ENCODE peak calls at places on chromosomes 16 and 17, in eight cellular contexts. F is NCI-H460, T is AG04449, Y is epithelial cell of esophagus, H is fibroblast of mammary gland, G is mucosa of descending colon, W is iris pigment epithelial cell, A is fibroblast of the aortic adventitia. C is an unnamed sample.

GRCh38 chr17:44069974-44070454 is 521 bp upstream of the G6PC3 start:
- DNase-seq in F (peak), T (no peak), Y (peak), H (peak), G (no peak), W (peak), A (peak), C (peak)

GRCh38 chr17:55757659-55758058 is 6.8 kb downstream of the PCTP start:
- DNase-seq in F (no peak), T (no peak), Y (no peak), H (no peak), G (no peak), W (no peak), A (no peak), C (no peak)

GRCh38 chr17:8226536-8227237 is 16.3 kb upstream of the AURKB start:
- DNase-seq in F (peak), T (no peak), Y (peak), H (peak), G (peak), W (peak), A (peak), C (peak)

GRCh38 chr17:47694818-47695663 is 1.1 kb downstream of the TBKBP1 start:
- DNase-seq in F (no peak), T (no peak), Y (peak), H (peak), G (peak), W (peak), A (peak), C (no peak)

GRCh38 chr17:39617446-39618251 is 9.1 kb upstream of the PPP1R1B start:
- DNase-seq in F (peak), T (no peak), Y (peak), H (peak), G (peak), W (no peak), A (peak), C (peak)

GRCh38 chr16:81513204-81514040 is 68.8 kb downstream of the CMIP start:
- DNase-seq in F (no peak), T (no peak), Y (no peak), H (peak), G (peak), W (no peak), A (peak), C (no peak)

GRCh38 chr17:2682304-2682938 is 29.1 kb downstream of the CLUH start:
- DNase-seq in F (no peak), T (no peak), Y (no peak), H (no peak), G (no peak), W (no peak), A (peak), C (no peak)

GRCh38 chr17:41717408-41718286 is 5.5 kb downstream of the GAST start:
- DNase-seq in F (no peak), T (no peak), Y (peak), H (peak), G (no peak), W (peak), A (peak), C (peak)

GRCh38 chr17:2373179-2373578 is 27.7 kb downstream of the MNT start:
- DNase-seq in F (no peak), T (no peak), Y (no peak), H (no peak), G (no peak), W (no peak), A (no peak), C (no peak)

GRCh38 chr17:3695723-3696411 is at the start of gene P2RX5:
- DNase-seq in F (no peak), T (no peak), Y (peak), H (no peak), G (peak), W (peak), A (no peak), C (no peak)

GRCh38 chr16:24520983-24521382 is 18.4 kb upstream of the RBBP6 start:
- DNase-seq in F (no peak), T (no peak), Y (peak), H (no peak), G (no peak), W (no peak), A (no peak), C (no peak)

GRCh38 chr16:82776466-82777146 is 149.8 kb downstream of the CDH13 start:
- DNase-seq in F (no peak), T (no peak), Y (peak), H (no peak), G (no peak), W (peak), A (no peak), C (no peak)

GRCh38 chr16:559411-560207 is 585 bp upstream of the PRR35 start:
- DNase-seq in F (no peak), T (no peak), Y (no peak), H (no peak), G (no peak), W (no peak), A (no peak), C (no peak)

GRCh38 chr17:47741793-47742145 is 8.7 kb downstream of the TBX21 start:
- DNase-seq in F (no peak), T (no peak), Y (no peak), H (peak), G (no peak), W (no peak), A (no peak), C (no peak)

GRCh38 chr16:2970563-2970962 is 1.4 kb downstream of the PAQR4 start:
- DNase-seq in F (no peak), T (no peak), Y (no peak), H (no peak), G (no peak), W (no peak), A (no peak), C (no peak)

GRCh38 chr17:44176671-44177501 is 6.4 kb downstream of the ASB16 start:
- DNase-seq in F (no peak), T (no peak), Y (no peak), H (no peak), G (no peak), W (no peak), A (no peak), C (no peak)

GRCh38 chr17:348692-349425 is 3.7 kb downstream of the RPH3AL start:
- DNase-seq in F (peak), T (no peak), Y (peak), H (peak), G (peak), W (no peak), A (no peak), C (no peak)

GRCh38 chr17:75517277-75517865 is 1.0 kb downstream of the TSEN54 start:
- DNase-seq in F (no peak), T (no peak), Y (peak), H (no peak), G (peak), W (no peak), A (no peak), C (no peak)

GRCh38 chr16:14172200-14172805 is 101.2 kb downstream of the MRTFB start:
- DNase-seq in F (no peak), T (no peak), Y (peak), H (peak), G (no peak), W (peak), A (peak), C (no peak)

GRCh38 chr16:2518823-2519710 is 1.1 kb upstream of the AMDHD2 start:
- DNase-seq in F (no peak), T (no peak), Y (no peak), H (no peak), G (peak), W (no peak), A (no peak), C (no peak)

GRCh38 chr17:82317394-82318168 is at the start of gene CD7:
- DNase-seq in F (no peak), T (no peak), Y (no peak), H (no peak), G (no peak), W (no peak), A (no peak), C (no peak)

GRCh38 chr16:55282441-55282840 is 41.6 kb upstream of the IRX6 start:
- DNase-seq in F (no peak), T (no peak), Y (no peak), H (peak), G (no peak), W (no peak), A (no peak), C (no peak)

GRCh38 chr17:3043737-3044365 is 19.6 kb downstream of the OR1D5 start:
- DNase-seq in F (no peak), T (no peak), Y (no peak), H (peak), G (no peak), W (no peak), A (no peak), C (no peak)

GRCh38 chr17:7440823-7441174 is 1.5 kb downstream of the FGF11 start:
- DNase-seq in F (no peak), T (no peak), Y (peak), H (peak), G (no peak), W (peak), A (peak), C (no peak)

GRCh38 chr16:27191352-27191924 is 11.9 kb upstream of the KDM8 start:
- DNase-seq in F (no peak), T (no peak), Y (no peak), H (no peak), G (no peak), W (no peak), A (no peak), C (no peak)

GRCh38 chr17:68399638-68400403 is 57.5 kb downstream of the WIPI1 start:
- DNase-seq in F (no peak), T (no peak), Y (no peak), H (peak), G (no peak), W (peak), A (peak), C (peak)

GRCh38 chr16:89036776-89037175 is 56.9 kb upstream of the ACSF3 start:
- DNase-seq in F (no peak), T (no peak), Y (no peak), H (no peak), G (peak), W (no peak), A (no peak), C (no peak)

GRCh38 chr17:72407336-72408121 is 286.7 kb downstream of the SOX9 start:
- DNase-seq in F (peak), T (peak), Y (peak), H (peak), G (peak), W (peak), A (peak), C (peak)

GRCh38 chr17:71632328-71632727 is 488.5 kb upstream of the SOX9 start:
- DNase-seq in F (no peak), T (no peak), Y (peak), H (peak), G (no peak), W (peak), A (peak), C (no peak)

GRCh38 chr17:49674507-49674906 is 3.4 kb downstream of the SPOP start:
- DNase-seq in F (no peak), T (no peak), Y (no peak), H (no peak), G (no peak), W (no peak), A (no peak), C (no peak)

GRCh38 chr16:27258241-27258734 is 10.3 kb downstream of the NSMCE1 start:
- DNase-seq in F (no peak), T (no peak), Y (peak), H (no peak), G (no peak), W (no peak), A (peak), C (no peak)

GRCh38 chr16:56667581-56668571 is at the start of gene MT1G:
- DNase-seq in F (no peak), T (no peak), Y (no peak), H (no peak), G (peak), W (peak), A (peak), C (no peak)